ENCODE peak calls at places on chromosomes 3 and 15, in nine cellular contexts. One of them, this sample, is unnamed.

GRCh38 chr3:62246094-62246493 is 127.3 kb downstream of the FEZF2 start:
- DNase-seq in heart left ventricle: no peak
- DNase-seq in cardiac muscle cell: no peak
- DNase-seq in esophagus squamous epithelium: no peak
- DNase-seq in ovary: no peak
- DNase-seq in pancreas: no peak
- DNase-seq in CD4-positive, alpha-beta T cell: no peak
- DNase-seq in uterus: no peak
- DNase-seq in suprapubic skin: no peak
- DNase-seq in this sample: no peak

GRCh38 chr3:185986201-185986600 is 48.4 kb upstream of the TRA2B start:
- DNase-seq in CD4-positive, alpha-beta T cell: no peak
- DNase-seq in esophagus squamous epithelium: no peak
- DNase-seq in heart left ventricle: no peak
- DNase-seq in suprapubic skin: no peak
- DNase-seq in cardiac muscle cell: no peak
- DNase-seq in uterus: no peak
- DNase-seq in pancreas: no peak
- DNase-seq in ovary: no peak
- DNase-seq in this sample: no peak

GRCh38 chr3:116897382-116897781 is 187.8 kb downstream of the TUSC7 start:
- DNase-seq in ovary: no peak
- DNase-seq in cardiac muscle cell: no peak
- DNase-seq in suprapubic skin: no peak
- DNase-seq in esophagus squamous epithelium: no peak
- DNase-seq in uterus: no peak
- DNase-seq in heart left ventricle: no peak
- DNase-seq in pancreas: no peak
- DNase-seq in CD4-positive, alpha-beta T cell: no peak
- DNase-seq in this sample: no peak

GRCh38 chr3:132196113-132196512 is 121.1 kb upstream of the ACP3 start:
- DNase-seq in pancreas: no peak
- DNase-seq in cardiac muscle cell: no peak
- DNase-seq in heart left ventricle: no peak
- DNase-seq in esophagus squamous epithelium: no peak
- DNase-seq in suprapubic skin: no peak
- DNase-seq in ovary: no peak
- DNase-seq in uterus: no peak
- DNase-seq in CD4-positive, alpha-beta T cell: no peak
- DNase-seq in this sample: no peak

GRCh38 chr3:156522673-156523072 is 32.2 kb downstream of the SSR3 start:
- DNase-seq in pancreas: no peak
- DNase-seq in heart left ventricle: no peak
- DNase-seq in cardiac muscle cell: no peak
- DNase-seq in CD4-positive, alpha-beta T cell: no peak
- DNase-seq in uterus: no peak
- DNase-seq in suprapubic skin: no peak
- DNase-seq in ovary: no peak
- DNase-seq in esophagus squamous epithelium: no peak
- DNase-seq in this sample: no peak

GRCh38 chr3:126773167-126773566 is 69.1 kb downstream of the CHCHD6 start:
- DNase-seq in suprapubic skin: no peak
- DNase-seq in pancreas: no peak
- DNase-seq in cardiac muscle cell: no peak
- DNase-seq in ovary: no peak
- DNase-seq in CD4-positive, alpha-beta T cell: no peak
- DNase-seq in uterus: no peak
- DNase-seq in heart left ventricle: no peak
- DNase-seq in esophagus squamous epithelium: no peak
- DNase-seq in this sample: no peak

GRCh38 chr3:12708584-12709192 is 44.8 kb upstream of the RAF1 start:
- DNase-seq in pancreas: no peak
- DNase-seq in cardiac muscle cell: peak
- DNase-seq in heart left ventricle: peak
- DNase-seq in uterus: peak
- DNase-seq in CD4-positive, alpha-beta T cell: no peak
- DNase-seq in suprapubic skin: no peak
- DNase-seq in ovary: peak
- DNase-seq in esophagus squamous epithelium: no peak
- DNase-seq in this sample: no peak

GRCh38 chr15:28098766-28099554 is at the start of gene OCA2:
- DNase-seq in suprapubic skin: no peak
- DNase-seq in CD4-positive, alpha-beta T cell: peak
- DNase-seq in pancreas: peak
- DNase-seq in heart left ventricle: peak
- DNase-seq in uterus: no peak
- DNase-seq in cardiac muscle cell: peak
- DNase-seq in esophagus squamous epithelium: no peak
- DNase-seq in ovary: no peak
- DNase-seq in this sample: no peak

GRCh38 chr3:14266361-14266760 is 87.7 kb downstream of the LSM3 start:
- DNase-seq in cardiac muscle cell: no peak
- DNase-seq in pancreas: no peak
- DNase-seq in suprapubic skin: no peak
- DNase-seq in uterus: peak
- DNase-seq in heart left ventricle: peak
- DNase-seq in esophagus squamous epithelium: no peak
- DNase-seq in ovary: peak
- DNase-seq in CD4-positive, alpha-beta T cell: no peak
- DNase-seq in this sample: peak

GRCh38 chr15:62770752-62771151 is 271.8 kb upstream of the TPM1 start:
- DNase-seq in CD4-positive, alpha-beta T cell: no peak
- DNase-seq in heart left ventricle: no peak
- DNase-seq in esophagus squamous epithelium: no peak
- DNase-seq in suprapubic skin: no peak
- DNase-seq in ovary: no peak
- DNase-seq in cardiac muscle cell: no peak
- DNase-seq in pancreas: no peak
- DNase-seq in uterus: no peak
- DNase-seq in this sample: no peak

GRCh38 chr3:48410205-48411040 is 19.5 kb downstream of the PLXNB1 start:
- DNase-seq in cardiac muscle cell: no peak
- DNase-seq in ovary: peak
- DNase-seq in esophagus squamous epithelium: no peak
- DNase-seq in pancreas: peak
- DNase-seq in heart left ventricle: peak
- DNase-seq in suprapubic skin: peak
- DNase-seq in CD4-positive, alpha-beta T cell: no peak
- DNase-seq in uterus: peak
- DNase-seq in this sample: peak

GRCh38 chr15:92327033-92327432 is 66.6 kb upstream of the ST8SIA2 start:
- DNase-seq in uterus: no peak
- DNase-seq in suprapubic skin: no peak
- DNase-seq in ovary: no peak
- DNase-seq in CD4-positive, alpha-beta T cell: no peak
- DNase-seq in cardiac muscle cell: no peak
- DNase-seq in heart left ventricle: no peak
- DNase-seq in pancreas: no peak
- DNase-seq in esophagus squamous epithelium: no peak
- DNase-seq in this sample: no peak

GRCh38 chr3:129587061-129587460 is 19.4 kb downstream of the PLXND1 start:
- DNase-seq in CD4-positive, alpha-beta T cell: no peak
- DNase-seq in suprapubic skin: no peak
- DNase-seq in ovary: no peak
- DNase-seq in pancreas: no peak
- DNase-seq in uterus: peak
- DNase-seq in cardiac muscle cell: no peak
- DNase-seq in esophagus squamous epithelium: no peak
- DNase-seq in heart left ventricle: peak
- DNase-seq in this sample: no peak

GRCh38 chr3:114307222-114307840 is 13.5 kb downstream of the TIGIT start:
- DNase-seq in cardiac muscle cell: no peak
- DNase-seq in CD4-positive, alpha-beta T cell: no peak
- DNase-seq in pancreas: no peak
- DNase-seq in heart left ventricle: no peak
- DNase-seq in esophagus squamous epithelium: no peak
- DNase-seq in uterus: no peak
- DNase-seq in ovary: no peak
- DNase-seq in suprapubic skin: no peak
- DNase-seq in this sample: no peak

GRCh38 chr3:177777699-177778098 is 580.4 kb upstream of the TBL1XR1 start:
- DNase-seq in ovary: no peak
- DNase-seq in pancreas: peak
- DNase-seq in cardiac muscle cell: peak
- DNase-seq in uterus: peak
- DNase-seq in esophagus squamous epithelium: no peak
- DNase-seq in CD4-positive, alpha-beta T cell: peak
- DNase-seq in heart left ventricle: peak
- DNase-seq in suprapubic skin: no peak
- DNase-seq in this sample: no peak

DNA sequence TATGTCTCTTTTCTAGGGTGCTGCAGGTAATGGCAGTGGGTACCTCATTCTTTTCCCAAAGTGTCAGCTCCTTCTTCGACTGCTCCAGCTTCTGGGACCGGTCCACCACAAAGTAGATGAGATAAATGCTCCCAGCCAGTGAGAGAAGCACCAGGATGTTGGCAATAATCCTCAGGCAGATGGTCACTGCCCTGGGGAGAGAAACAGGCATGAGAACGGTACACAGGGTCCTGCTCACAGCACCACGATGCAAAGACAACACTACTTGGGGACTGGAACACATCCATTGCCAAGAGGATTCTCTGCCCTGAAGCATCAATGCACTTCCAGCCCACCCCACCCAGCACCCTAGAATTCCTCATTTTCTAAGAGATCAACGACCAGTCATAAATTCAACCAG is 22.4 kb downstream of the TMC3 start:
- DNase-seq in esophagus squamous epithelium: no peak
- DNase-seq in cardiac muscle cell: no peak
- DNase-seq in uterus: no peak
- DNase-seq in heart left ventricle: no peak
- DNase-seq in pancreas: no peak
- DNase-seq in CD4-positive, alpha-beta T cell: no peak
- DNase-seq in ovary: no peak
- DNase-seq in suprapubic skin: no peak
- DNase-seq in this sample: no peak
- H3K27ac ChIP-seq in esophagus squamous epithelium: no peak
- H3K27ac ChIP-seq in cardiac muscle cell: no peak
- H3K27ac ChIP-seq in uterus: no peak
- H3K27ac ChIP-seq in heart left ventricle: no peak
- H3K27ac ChIP-seq in pancreas: no peak
- H3K27ac ChIP-seq in CD4-positive, alpha-beta T cell: no peak
- H3K27ac ChIP-seq in ovary: no peak
- H3K27ac ChIP-seq in suprapubic skin: no peak
- H3K27ac ChIP-seq in this sample: no peak

GRCh38 chr3:174821477-174821876 is 37.7 kb upstream of the NAALADL2 start:
- DNase-seq in suprapubic skin: no peak
- DNase-seq in uterus: no peak
- DNase-seq in ovary: no peak
- DNase-seq in heart left ventricle: no peak
- DNase-seq in cardiac muscle cell: no peak
- DNase-seq in CD4-positive, alpha-beta T cell: no peak
- DNase-seq in pancreas: no peak
- DNase-seq in esophagus squamous epithelium: no peak
- DNase-seq in this sample: no peak
- H3K27ac ChIP-seq in suprapubic skin: no peak
- H3K27ac ChIP-seq in uterus: no peak
- H3K27ac ChIP-seq in ovary: no peak
- H3K27ac ChIP-seq in heart left ventricle: no peak
- H3K27ac ChIP-seq in cardiac muscle cell: no peak
- H3K27ac ChIP-seq in CD4-positive, alpha-beta T cell: no peak
- H3K27ac ChIP-seq in pancreas: no peak
- H3K27ac ChIP-seq in esophagus squamous epithelium: no peak
- H3K27ac ChIP-seq in this sample: no peak

GRCh38 chr3:158110658-158111018 is 749 bp downstream of the RSRC1 start:
- DNase-seq in suprapubic skin: no peak
- DNase-seq in pancreas: no peak
- DNase-seq in CD4-positive, alpha-beta T cell: no peak
- DNase-seq in uterus: no peak
- DNase-seq in cardiac muscle cell: no peak
- DNase-seq in esophagus squamous epithelium: no peak
- DNase-seq in heart left ventricle: no peak
- DNase-seq in ovary: no peak
- DNase-seq in this sample: no peak
- H3K27ac ChIP-seq in suprapubic skin: peak
- H3K27ac ChIP-seq in pancreas: no peak
- H3K27ac ChIP-seq in CD4-positive, alpha-beta T cell: no peak
- H3K27ac ChIP-seq in uterus: peak
- H3K27ac ChIP-seq in cardiac muscle cell: peak
- H3K27ac ChIP-seq in esophagus squamous epithelium: peak
- H3K27ac ChIP-seq in heart left ventricle: peak
- H3K27ac ChIP-seq in ovary: no peak
- H3K27ac ChIP-seq in this sample: peak

GRCh38 chr15:82830427-82831173 is 21.2 kb downstream of the WHAMM start:
- DNase-seq in suprapubic skin: no peak
- DNase-seq in cardiac muscle cell: no peak
- DNase-seq in ovary: no peak
- DNase-seq in uterus: no peak
- DNase-seq in heart left ventricle: no peak
- DNase-seq in esophagus squamous epithelium: no peak
- DNase-seq in CD4-positive, alpha-beta T cell: no peak
- DNase-seq in pancreas: no peak
- DNase-seq in this sample: no peak

GRCh38 chr15:82832601-82833209 is 23.3 kb downstream of the WHAMM start:
- DNase-seq in CD4-positive, alpha-beta T cell: no peak
- DNase-seq in suprapubic skin: no peak
- DNase-seq in cardiac muscle cell: no peak
- DNase-seq in heart left ventricle: no peak
- DNase-seq in pancreas: no peak
- DNase-seq in uterus: no peak
- DNase-seq in ovary: no peak
- DNase-seq in esophagus squamous epithelium: no peak
- DNase-seq in this sample: no peak

GRCh38 chr15:82829234-82829633 is 19.8 kb downstream of the WHAMM start:
- DNase-seq in CD4-positive, alpha-beta T cell: no peak
- DNase-seq in esophagus squamous epithelium: no peak
- DNase-seq in uterus: no peak
- DNase-seq in suprapubic skin: no peak
- DNase-seq in pancreas: no peak
- DNase-seq in heart left ventricle: no peak
- DNase-seq in ovary: no peak
- DNase-seq in cardiac muscle cell: no peak
- DNase-seq in this sample: no peak

GRCh38 chr15:82833283-82833682 is 23.9 kb downstream of the WHAMM start:
- DNase-seq in ovary: no peak
- DNase-seq in CD4-positive, alpha-beta T cell: no peak
- DNase-seq in pancreas: no peak
- DNase-seq in cardiac muscle cell: no peak
- DNase-seq in suprapubic skin: no peak
- DNase-seq in esophagus squamous epithelium: no peak
- DNase-seq in uterus: no peak
- DNase-seq in heart left ventricle: no peak
- DNase-seq in this sample: no peak

DNA sequence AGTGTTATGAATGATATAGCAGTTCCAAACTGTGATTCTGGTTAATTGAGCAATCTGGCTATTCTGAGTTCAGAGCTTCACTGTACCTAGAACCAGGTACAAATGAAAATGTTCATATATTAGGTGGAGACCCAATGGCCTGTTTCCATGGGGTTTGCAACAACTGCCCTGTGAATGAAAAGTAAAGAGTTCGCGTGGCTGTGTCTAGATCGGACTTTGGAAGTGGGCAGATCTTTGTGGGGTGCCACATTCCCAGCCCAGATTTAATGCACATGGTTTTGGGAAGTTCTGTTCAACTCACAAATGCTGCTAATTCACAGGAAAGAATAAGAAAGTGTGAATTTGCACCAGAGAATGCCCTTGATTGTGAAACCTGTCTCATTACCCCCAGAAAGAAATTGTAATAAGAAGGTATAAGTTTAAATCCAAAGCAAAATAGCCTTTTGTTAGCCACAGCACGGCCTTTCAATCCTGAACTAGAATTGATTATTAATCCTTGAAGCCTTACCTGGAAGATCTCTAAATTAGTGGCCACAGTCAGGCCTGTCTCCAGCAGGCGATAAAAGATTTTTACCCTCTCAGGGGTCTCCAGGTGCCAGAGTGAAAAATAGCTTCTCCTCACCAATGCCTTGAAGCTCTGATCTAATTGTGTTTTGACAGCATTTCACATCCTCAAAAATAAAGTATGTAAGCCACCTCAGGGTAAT is 22.6 kb downstream of the WHAMM start:
- DNase-seq in suprapubic skin: no peak
- DNase-seq in cardiac muscle cell: no peak
- DNase-seq in esophagus squamous epithelium: no peak
- DNase-seq in CD4-positive, alpha-beta T cell: no peak
- DNase-seq in uterus: no peak
- DNase-seq in heart left ventricle: no peak
- DNase-seq in ovary: no peak
- DNase-seq in pancreas: no peak
- DNase-seq in this sample: no peak
- H3K27ac ChIP-seq in suprapubic skin: no peak
- H3K27ac ChIP-seq in cardiac muscle cell: peak
- H3K27ac ChIP-seq in esophagus squamous epithelium: peak
- H3K27ac ChIP-seq in CD4-positive, alpha-beta T cell: no peak
- H3K27ac ChIP-seq in uterus: no peak
- H3K27ac ChIP-seq in heart left ventricle: no peak
- H3K27ac ChIP-seq in ovary: no peak
- H3K27ac ChIP-seq in pancreas: no peak
- H3K27ac ChIP-seq in this sample: no peak

This sample was measured in dorsolateral prefrontal cortex.